ENCODE peak calls at places on chromosomes 16 and 17, in five cellular contexts. One of them, this sample, is unnamed.

GRCh38 chr17:49515196-49515770 is 20.2 kb downstream of the NGFR start:
- DNase-seq in neural progenitor cell: peak
- DNase-seq in gastrocnemius medialis: peak
- DNase-seq in MM.1S: peak
- DNase-seq in left ventricle myocardium inferior: peak
- DNase-seq in this sample: peak

GRCh38 chr16:81451753-81452680 is 7.4 kb downstream of the CMIP start:
- DNase-seq in left ventricle myocardium inferior: no peak
- DNase-seq in neural progenitor cell: no peak
- DNase-seq in MM.1S: no peak
- DNase-seq in gastrocnemius medialis: peak
- DNase-seq in this sample: no peak

GRCh38 chr17:21289175-21289901 is 4.8 kb downstream of the MAP2K3 start:
- DNase-seq in neural progenitor cell: no peak
- DNase-seq in gastrocnemius medialis: no peak
- DNase-seq in left ventricle myocardium inferior: no peak
- DNase-seq in MM.1S: no peak
- DNase-seq in this sample: no peak

GRCh38 chr17:77427471-77427991 is 286.8 kb downstream of the SEC14L1 start:
- DNase-seq in neural progenitor cell: no peak
- DNase-seq in gastrocnemius medialis: peak
- DNase-seq in MM.1S: no peak
- DNase-seq in left ventricle myocardium inferior: peak
- DNase-seq in this sample: peak

GRCh38 chr17:4947411-4948165 is 742 bp downstream of the PFN1 start:
- DNase-seq in neural progenitor cell: peak
- DNase-seq in MM.1S: peak
- DNase-seq in left ventricle myocardium inferior: peak
- DNase-seq in gastrocnemius medialis: peak
- DNase-seq in this sample: peak

GRCh38 chr17:40303706-40304450 is 5.1 kb upstream of the RARA start:
- DNase-seq in neural progenitor cell: no peak
- DNase-seq in gastrocnemius medialis: peak
- DNase-seq in MM.1S: no peak
- DNase-seq in left ventricle myocardium inferior: no peak
- DNase-seq in this sample: peak

GRCh38 chr16:86604436-86605220 is 26.3 kb downstream of the FOXL1 start:
- DNase-seq in gastrocnemius medialis: no peak
- DNase-seq in neural progenitor cell: no peak
- DNase-seq in left ventricle myocardium inferior: no peak
- DNase-seq in MM.1S: peak
- DNase-seq in this sample: no peak

GRCh38 chr17:29359777-29360176 is 30.4 kb upstream of the TAOK1 start:
- DNase-seq in neural progenitor cell: no peak
- DNase-seq in left ventricle myocardium inferior: no peak
- DNase-seq in MM.1S: no peak
- DNase-seq in gastrocnemius medialis: no peak
- DNase-seq in this sample: no peak

GRCh38 chr17:4082136-4082924 is 60.5 kb downstream of the ZZEF1 start:
- DNase-seq in neural progenitor cell: no peak
- DNase-seq in MM.1S: no peak
- DNase-seq in left ventricle myocardium inferior: no peak
- DNase-seq in gastrocnemius medialis: no peak
- DNase-seq in this sample: no peak

DNA sequence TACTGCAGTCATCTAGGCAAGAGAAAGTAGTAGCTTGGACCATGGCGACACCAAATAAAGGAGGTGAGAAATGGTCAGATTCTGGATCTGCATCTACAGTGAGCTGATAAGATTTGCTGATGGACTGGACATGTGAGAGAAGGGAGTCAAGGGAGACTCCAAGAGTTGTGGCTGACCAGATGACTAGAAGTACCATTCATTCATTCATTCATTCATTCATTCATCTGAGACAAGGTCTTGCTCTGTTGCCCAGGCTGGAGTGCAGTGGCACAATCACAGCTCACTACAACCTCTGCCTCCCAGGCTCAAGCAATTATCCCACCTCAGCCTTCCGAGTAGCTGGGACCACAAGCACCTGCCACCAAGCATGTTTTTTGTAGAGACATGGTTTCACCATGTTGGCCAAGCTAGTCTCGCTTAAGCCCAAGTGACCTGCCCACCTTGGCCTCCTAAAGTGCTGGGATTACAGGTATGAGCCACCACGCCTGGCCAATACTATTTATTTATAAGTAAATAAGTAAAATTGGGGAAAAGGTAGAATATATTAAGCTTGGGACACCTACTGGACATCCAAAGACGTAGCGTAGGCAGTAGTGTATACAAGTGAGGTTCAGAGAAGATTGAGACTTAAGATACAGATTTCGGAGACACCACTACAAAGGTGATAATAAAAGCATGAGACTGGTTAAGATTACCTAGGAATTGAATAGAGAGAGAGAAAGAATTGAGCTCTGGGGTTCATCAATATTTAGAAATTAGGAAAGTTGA is 15.7 kb upstream of the RNF43 start:
- DNase-seq in gastrocnemius medialis: no peak
- DNase-seq in left ventricle myocardium inferior: no peak
- DNase-seq in MM.1S: no peak
- DNase-seq in neural progenitor cell: no peak
- DNase-seq in this sample: no peak
- TF ChIP-seq CTCF in gastrocnemius medialis: no peak
- TF ChIP-seq CTCF in left ventricle myocardium inferior: no peak
- TF ChIP-seq CTCF in MM.1S: peak
- TF ChIP-seq CTCF in neural progenitor cell: no peak
- TF ChIP-seq CTCF in this sample: no peak

GRCh38 chr16:4500283-4500682 is 24.1 kb downstream of the HMOX2 start:
- DNase-seq in MM.1S: no peak
- DNase-seq in left ventricle myocardium inferior: no peak
- DNase-seq in neural progenitor cell: no peak
- DNase-seq in gastrocnemius medialis: peak
- DNase-seq in this sample: peak
- H3K4me3 ChIP-seq in MM.1S: no peak
- H3K4me3 ChIP-seq in left ventricle myocardium inferior: peak
- H3K4me3 ChIP-seq in neural progenitor cell: no peak
- H3K4me3 ChIP-seq in gastrocnemius medialis: no peak
- H3K4me3 ChIP-seq in this sample: no peak

GRCh38 chr17:31724619-31725018 is 134.4 kb downstream of the COPRS start:
- DNase-seq in MM.1S: no peak
- DNase-seq in neural progenitor cell: no peak
- DNase-seq in gastrocnemius medialis: no peak
- DNase-seq in left ventricle myocardium inferior: no peak
- DNase-seq in this sample: no peak

GRCh38 chr17:31721291-31722025 is 137.6 kb downstream of the COPRS start:
- DNase-seq in left ventricle myocardium inferior: no peak
- DNase-seq in neural progenitor cell: no peak
- DNase-seq in gastrocnemius medialis: no peak
- DNase-seq in MM.1S: no peak
- DNase-seq in this sample: no peak

GRCh38 chr17:31724026-31724425 is 135.0 kb downstream of the COPRS start:
- DNase-seq in MM.1S: no peak
- DNase-seq in left ventricle myocardium inferior: no peak
- DNase-seq in neural progenitor cell: no peak
- DNase-seq in gastrocnemius medialis: no peak
- DNase-seq in this sample: no peak

GRCh38 chr17:31726980-31727427 is 132.0 kb downstream of the COPRS start:
- DNase-seq in MM.1S: no peak
- DNase-seq in neural progenitor cell: no peak
- DNase-seq in gastrocnemius medialis: no peak
- DNase-seq in left ventricle myocardium inferior: no peak
- DNase-seq in this sample: no peak

DNA sequence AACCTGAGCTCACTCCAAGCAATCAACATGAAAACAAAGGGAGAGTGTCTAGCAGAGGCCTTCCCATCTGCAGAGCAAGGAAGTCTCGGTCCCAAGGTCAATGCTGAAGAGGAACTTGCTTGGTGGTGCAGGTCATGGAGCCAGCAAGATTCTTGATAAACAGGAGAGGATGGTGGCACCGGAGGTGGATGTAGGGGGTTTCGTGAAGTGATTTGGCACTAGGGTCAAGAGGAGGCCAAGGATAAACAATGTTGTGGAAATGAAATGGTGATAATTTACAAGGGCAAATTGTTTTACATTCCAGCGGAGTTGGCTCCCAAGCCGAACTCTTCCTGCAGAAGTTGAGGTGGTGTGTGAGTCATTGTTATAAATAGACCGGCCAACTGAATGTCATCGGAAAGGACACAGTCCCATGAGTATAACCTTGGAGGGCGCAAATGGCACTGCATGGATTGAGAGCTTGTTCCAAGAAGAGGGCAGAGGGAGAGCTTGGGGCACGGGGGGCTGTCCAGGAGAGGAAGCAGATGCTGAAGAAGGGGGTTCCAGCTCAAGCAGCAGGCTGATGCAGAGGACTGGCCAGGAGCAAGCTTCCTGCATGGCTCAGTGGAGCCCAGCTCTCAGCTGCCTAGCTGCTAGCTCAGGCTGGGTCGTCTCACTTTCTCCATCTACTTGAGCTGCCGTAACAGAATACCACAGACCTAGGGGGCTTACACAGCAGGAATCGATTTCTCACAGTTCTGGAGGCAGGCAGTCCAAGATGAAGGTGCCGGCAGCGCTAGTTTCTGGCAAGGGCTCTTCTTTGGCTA is 136.6 kb downstream of the COPRS start:
- DNase-seq in left ventricle myocardium inferior: no peak
- DNase-seq in MM.1S: no peak
- DNase-seq in gastrocnemius medialis: no peak
- DNase-seq in neural progenitor cell: no peak
- DNase-seq in this sample: no peak
- H3K27ac ChIP-seq in left ventricle myocardium inferior: peak
- H3K27ac ChIP-seq in MM.1S: no peak
- H3K27ac ChIP-seq in gastrocnemius medialis: no peak
- H3K27ac ChIP-seq in neural progenitor cell: no peak
- H3K27ac ChIP-seq in this sample: no peak

DNA sequence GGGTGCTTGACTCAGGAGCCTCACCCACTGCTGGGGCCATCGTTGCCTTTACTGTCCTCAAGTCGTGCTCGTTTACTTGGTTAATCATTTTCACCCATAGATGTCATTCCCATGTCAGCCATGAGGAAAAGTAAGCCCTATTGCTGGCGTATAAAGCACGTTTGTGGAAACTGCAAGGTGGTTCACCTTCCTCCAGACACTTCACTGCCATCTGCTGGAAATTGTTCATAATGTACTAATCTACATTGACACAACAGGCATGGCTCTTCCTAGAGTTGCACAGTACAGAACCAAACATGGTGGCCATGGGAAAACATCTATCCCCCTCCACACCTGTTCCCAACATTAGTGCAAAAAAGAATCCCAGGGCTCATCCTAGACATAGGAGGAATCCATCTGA is 116.6 kb downstream of the ZNF18 start:
- DNase-seq in neural progenitor cell: peak
- DNase-seq in gastrocnemius medialis: no peak
- DNase-seq in MM.1S: peak
- DNase-seq in left ventricle myocardium inferior: no peak
- DNase-seq in this sample: no peak
- TF ChIP-seq CTCF in neural progenitor cell: peak
- TF ChIP-seq CTCF in gastrocnemius medialis: no peak
- TF ChIP-seq CTCF in MM.1S: peak
- TF ChIP-seq CTCF in left ventricle myocardium inferior: peak
- TF ChIP-seq CTCF in this sample: no peak

This sample was measured in psoas muscle.